ENCODE peak calls at places on chromosomes 3 and 15, in six cellular contexts. H, D, B, R, C and N are unnamed samples.

GRCh38 chr15:78080088-78080460 is 2.6 kb upstream of the TBC1D2B start:
- DNase-seq in R (no peak), B (no peak), C (no peak), D (peak; percentile 27), H (no peak), N (no peak)

GRCh38 chr3:184338538-184338945 is 1.1 kb downstream of the FAM131A start:
- DNase-seq in H (peak; percentile 79), C (no peak), B (no peak), D (peak; percentile 71), R (peak; percentile 91), N (no peak)

GRCh38 chr3:99789322-99789721 is 28.3 kb upstream of the CMSS1 start:
- DNase-seq in R (peak; percentile 75), D (no peak), C (peak; percentile 59), B (peak; percentile 49), H (peak; percentile 67), N (no peak)

GRCh38 chr3:71313844-71314243 is 269.7 kb downstream of the FOXP1 start:
- DNase-seq in R (no peak), B (no peak), D (no peak), H (no peak), C (no peak), N (no peak)

GRCh38 chr15:66617137-66618090 is 51.6 kb upstream of the LCTL start:
- DNase-seq in H (peak; percentile 65), B (no peak), D (no peak), R (peak; percentile 82), C (peak; percentile 66), N (no peak)

GRCh38 chr3:188900421-188900941 is 271.3 kb upstream of the TPRG1 start:
- DNase-seq in D (no peak), H (peak; percentile 53), B (no peak), C (peak; percentile 78), R (peak; percentile 93), N (no peak)

GRCh38 chr3:24867783-24868182 is 373.1 kb upstream of the THRB start:
- DNase-seq in H (no peak), R (no peak), D (no peak), C (no peak), B (no peak), N (no peak)

GRCh38 chr15:88882745-88883144 is 12.6 kb downstream of the HAPLN3 start:
- DNase-seq in R (peak; percentile 61), D (no peak), C (no peak), B (no peak), H (peak; percentile 53), N (no peak)

GRCh38 chr3:37640636-37641375 is 220.9 kb upstream of the CTDSPL start:
- DNase-seq in B (no peak), R (no peak), H (no peak), D (no peak), C (no peak), N (no peak)

GRCh38 chr15:28002867-28003266 is 96.2 kb downstream of the OCA2 start:
- DNase-seq in D (no peak), C (no peak), B (no peak), R (no peak), H (no peak), N (no peak)

GRCh38 chr15:88255109-88255495 is 1.4 kb downstream of the NTRK3 start:
- DNase-seq in H (no peak), C (no peak), D (no peak), B (no peak), R (no peak), N (no peak)

GRCh38 chr15:50450678-50451077 is 26.5 kb downstream of the USP8 start:
- DNase-seq in R (no peak), H (no peak), D (no peak), C (no peak), B (no peak), N (no peak)

GRCh38 chr15:84883433-84883832 is 1.0 kb upstream of the SLC28A1 start:
- DNase-seq in D (no peak), H (peak; percentile 60), B (no peak), R (peak; percentile 11), C (no peak), N (no peak)

GRCh38 chr15:95290376-95290973 is 1040.0 kb upstream of the NR2F2 start:
- DNase-seq in C (no peak), R (no peak), B (no peak), D (no peak), H (peak; percentile 32), N (no peak)

GRCh38 chr3:58989173-58989572 is 60.7 kb downstream of the CFAP20DC start:
- DNase-seq in D (no peak), C (no peak), R (peak; percentile 68), B (no peak), H (no peak), N (no peak)

GRCh38 chr15:49625460-49626036 is 4.7 kb downstream of the DTWD1 start:
- DNase-seq in D (no peak), B (no peak), R (no peak), H (no peak), C (no peak), N (no peak)

GRCh38 chr3:43231276-43232000 is 54.9 kb upstream of the SNRK start:
- DNase-seq in H (peak; percentile 33), R (peak; percentile 21), D (no peak), C (no peak), B (no peak), N (no peak)

GRCh38 chr3:54121404-54122045 is 827 bp upstream of the CACNA2D3 start:
- DNase-seq in R (no peak), C (no peak), D (no peak), B (no peak), H (no peak), N (no peak)

GRCh38 chr3:46670000-46670890 is 23.2 kb downstream of the ALS2CL start:
- DNase-seq in D (no peak), R (no peak), H (no peak), C (no peak), B (no peak), N (no peak)

GRCh38 chr3:185733980-185734724 is 90.7 kb downstream of the IGF2BP2 start:
- DNase-seq in H (peak; percentile 83), B (peak; percentile 71), C (peak; percentile 61), D (no peak), R (peak; percentile 94), N (no peak)

GRCh38 chr15:70491183-70491621 is 272.2 kb downstream of the UACA start:
- DNase-seq in H (no peak), C (no peak), B (peak; percentile 60), D (no peak), R (peak; percentile 34), N (no peak)

GRCh38 chr3:192566706-192567290 is 160.5 kb downstream of the FGF12 start:
- DNase-seq in R (peak; percentile 91), C (peak; percentile 70), B (peak; percentile 77), H (peak; percentile 87), D (peak; percentile 78), N (peak; percentile 17)

GRCh38 chr15:69131362-69132215 is 28.8 kb upstream of the GLCE start:
- DNase-seq in B (no peak), C (no peak), D (no peak), R (no peak), H (no peak), N (no peak)

GRCh38 chr15:74616020-74616939 is 644 bp downstream of the CLK3 start:
- DNase-seq in R (peak; percentile 76), H (peak; percentile 42), D (peak; percentile 88), B (peak; percentile 97), C (peak; percentile 37), N (peak; percentile 29)

GRCh38 chr15:65156692-65157091 is 23.1 kb upstream of the PDCD7 start:
- DNase-seq in R (no peak), C (no peak), H (no peak), D (no peak), B (no peak), N (no peak)

GRCh38 chr15:40902605-40903561 is 8.6 kb downstream of the VPS18 start:
- DNase-seq in R (peak; percentile 28), B (no peak), H (no peak), C (no peak), D (no peak), N (no peak)

GRCh38 chr3:38032328-38032865 is 3.0 kb upstream of the PLCD1 start:
- DNase-seq in C (no peak), H (no peak), R (no peak), D (no peak), B (no peak), N (no peak)

GRCh38 chr15:69820819-69821218 is 276.9 kb downstream of the TLE3 start:
- DNase-seq in B (peak; percentile 69), C (no peak), R (no peak), H (peak; percentile 70), D (no peak), N (no peak)

GRCh38 chr3:12706504-12707253 is 42.8 kb upstream of the RAF1 start:
- DNase-seq in R (peak; percentile 79), C (peak; percentile 65), B (peak; percentile 82), D (peak; percentile 80), H (peak; percentile 78), N (peak; percentile 17)

GRCh38 chr3:138082085-138082991 is 33.1 kb downstream of the DZIP1L start:
- DNase-seq in B (no peak), R (peak; percentile 90), H (peak; percentile 94), D (no peak), C (peak; percentile 48), N (no peak)

GRCh38 chr3:141204343-141204742 is 27.3 kb upstream of the PXYLP1 start:
- DNase-seq in B (no peak), D (no peak), C (no peak), H (no peak), R (no peak), N (no peak)

GRCh38 chr3:173411288-173412064 is 13.9 kb downstream of the NLGN1 start:
- DNase-seq in D (no peak), C (peak; percentile 30), B (peak; percentile 34), H (peak; percentile 56), R (peak; percentile 65), N (no peak)

GRCh38 chr15:51099185-51099584 is 4.5 kb upstream of the TNFAIP8L3 start:
- DNase-seq in R (no peak), H (no peak), D (no peak), B (no peak), C (no peak), N (no peak)

GRCh38 chr3:24237971-24238767 is 256.5 kb downstream of the THRB start:
- DNase-seq in C (peak; percentile 76), B (peak; percentile 70), D (no peak), R (peak; percentile 92), H (peak; percentile 81), N (peak; percentile 5)